ENCODE peak calls at places on chromosomes 1 and 21, in four cellular contexts. P, V, R and T are unnamed samples.

GRCh38 chr1:201594575-201595245 is 55.8 kb downstream of the NAV1 start:
- DNase-seq in R (no peak), P (no peak), V (peak; percentile 68), T (peak; percentile 81)

GRCh38 chr1:98327151-98327918 is 334.2 kb upstream of the SNX7 start:
- DNase-seq in P (no peak), V (no peak), R (no peak), T (no peak)

GRCh38 chr1:93328809-93329477 is 16.8 kb upstream of the DR1 start:
- DNase-seq in P (no peak), R (no peak), V (no peak), T (no peak)

GRCh38 chr1:112881742-112882127 is 74.3 kb downstream of the SLC16A1 start:
- DNase-seq in P (no peak), V (no peak), R (no peak), T (no peak)

GRCh38 chr1:23722652-23723051 is 20.6 kb upstream of the ELOA start:
- DNase-seq in R (no peak), V (no peak), P (no peak), T (no peak)

GRCh38 chr1:235327559-235328270 is at the start of gene ARID4B:
- DNase-seq in V (no peak), P (no peak), R (no peak), T (peak; percentile 68)

GRCh38 chr1:32886012-32886827 is at the start of gene HPCA:
- DNase-seq in V (peak; percentile 88), R (peak; percentile 39), P (no peak), T (peak; percentile 90)

GRCh38 chr1:169193191-169193850 is 86.8 kb downstream of the ATP1B1 start:
- DNase-seq in R (no peak), V (peak; percentile 81), P (no peak), T (no peak)

GRCh38 chr1:230713915-230714764 is at the start of gene AGT:
- DNase-seq in P (no peak), R (peak; percentile 95), V (no peak), T (no peak)

GRCh38 chr21:23968722-23969647 is 1638.3 kb downstream of the MRPL39 start:
- DNase-seq in P (peak; percentile 46), V (peak; percentile 77), R (no peak), T (peak; percentile 74)

GRCh38 chr1:96234299-96234698 is 487.3 kb upstream of the PTBP2 start:
- DNase-seq in P (no peak), R (peak; percentile 2), V (no peak), T (no peak)

GRCh38 chr1:46798820-46799219 is at the start of gene CYP4B1:
- DNase-seq in V (no peak), P (no peak), R (no peak), T (no peak)
- TF ChIP-seq MAX in V (no peak), P (no peak), R (no peak), T (no peak)

DNA sequence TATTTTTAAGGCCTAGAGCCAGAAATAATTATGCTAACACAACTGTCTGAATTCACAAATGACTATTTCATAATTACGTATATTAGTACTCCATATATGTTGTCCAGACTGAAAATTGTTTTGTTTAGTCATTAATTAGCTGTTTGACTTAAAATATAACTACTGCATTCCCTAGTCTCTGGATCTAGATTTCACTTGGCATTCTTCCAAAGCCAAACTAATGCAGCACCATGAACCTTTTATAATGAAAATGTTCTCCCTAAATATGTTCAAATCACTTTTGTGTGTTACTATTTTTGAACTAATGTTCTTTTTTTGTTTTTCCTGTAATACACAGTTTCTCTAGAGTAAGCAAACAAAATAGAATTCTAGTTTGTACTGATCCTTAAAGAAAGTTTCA is 46.1 kb downstream of the CAMTA1 start:
- DNase-seq in V (no peak), P (no peak), R (no peak), T (no peak)
- TF ChIP-seq USF2 in V (no peak), P (no peak), R (no peak), T (no peak)

DNA sequence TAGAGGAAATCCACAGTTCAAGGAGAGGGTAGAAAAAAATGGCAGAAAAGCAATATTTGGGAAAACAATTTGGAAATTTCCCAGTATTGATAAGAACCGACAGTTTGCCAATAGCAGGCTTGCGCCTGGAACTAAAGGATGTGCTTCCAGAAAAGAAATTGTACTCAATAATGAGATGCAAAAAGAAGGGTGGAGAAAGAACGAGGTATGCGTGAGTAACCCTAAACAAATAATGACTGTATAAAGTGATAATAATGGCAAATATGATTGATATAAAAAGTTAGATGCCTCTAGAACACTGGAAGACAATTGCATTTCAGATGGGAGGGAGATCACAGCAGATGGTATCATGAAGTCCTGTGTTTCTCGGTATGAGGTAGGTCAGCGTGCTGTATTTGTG is 458.9 kb downstream of the DSCAM start:
- DNase-seq in R (no peak), P (no peak), V (no peak), T (no peak)
- TF ChIP-seq TCF7 in R (no peak), P (no peak), V (no peak), T (no peak)

DNA sequence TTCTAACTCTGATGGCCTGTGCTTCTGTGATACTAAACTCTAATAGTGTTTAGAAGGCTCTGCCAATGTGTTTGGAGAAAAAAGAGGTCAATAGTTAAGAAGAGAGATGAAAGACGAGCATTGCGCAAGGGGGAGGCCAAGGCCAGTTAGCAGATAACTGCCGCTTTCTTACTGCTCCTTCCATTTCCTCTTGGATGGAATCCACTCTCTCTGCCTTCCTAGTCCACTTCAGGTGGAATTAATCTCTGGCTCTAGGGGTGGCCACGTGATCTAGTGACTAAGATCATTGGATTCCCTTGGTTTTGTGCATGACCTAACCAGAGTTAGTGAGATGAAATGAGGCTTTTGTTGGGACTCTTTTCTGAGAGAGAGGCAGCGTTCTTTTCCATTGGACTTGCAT is 148.3 kb downstream of the ACTL8 start:
- DNase-seq in R (peak; percentile 10), V (no peak), P (no peak), T (no peak)
- TF ChIP-seq MAX in R (no peak), V (no peak), P (no peak), T (no peak)

GRCh38 chr21:29298348-29299045 is at the start of gene BACH1:
- DNase-seq in V (peak; percentile 95), R (peak; percentile 76), P (no peak), T (peak; percentile 91)
- TF ChIP-seq USF2 in V (peak; percentile 84), R (no peak), P (peak; percentile 58), T (peak; percentile 92)

GRCh38 chr1:62285984-62286481 is 33.2 kb downstream of the KANK4 start:
- DNase-seq in P (no peak), V (no peak), R (peak; percentile 59), T (peak; percentile 46)
- TF ChIP-seq TCF7 in P (no peak), V (no peak), R (no peak), T (no peak)

GRCh38 chr1:55050283-55050682 is 10.9 kb downstream of the PCSK9 start:
- DNase-seq in R (no peak), P (no peak), V (no peak), T (no peak)
- TF ChIP-seq MAX in R (no peak), P (no peak), V (no peak), T (no peak)

DNA sequence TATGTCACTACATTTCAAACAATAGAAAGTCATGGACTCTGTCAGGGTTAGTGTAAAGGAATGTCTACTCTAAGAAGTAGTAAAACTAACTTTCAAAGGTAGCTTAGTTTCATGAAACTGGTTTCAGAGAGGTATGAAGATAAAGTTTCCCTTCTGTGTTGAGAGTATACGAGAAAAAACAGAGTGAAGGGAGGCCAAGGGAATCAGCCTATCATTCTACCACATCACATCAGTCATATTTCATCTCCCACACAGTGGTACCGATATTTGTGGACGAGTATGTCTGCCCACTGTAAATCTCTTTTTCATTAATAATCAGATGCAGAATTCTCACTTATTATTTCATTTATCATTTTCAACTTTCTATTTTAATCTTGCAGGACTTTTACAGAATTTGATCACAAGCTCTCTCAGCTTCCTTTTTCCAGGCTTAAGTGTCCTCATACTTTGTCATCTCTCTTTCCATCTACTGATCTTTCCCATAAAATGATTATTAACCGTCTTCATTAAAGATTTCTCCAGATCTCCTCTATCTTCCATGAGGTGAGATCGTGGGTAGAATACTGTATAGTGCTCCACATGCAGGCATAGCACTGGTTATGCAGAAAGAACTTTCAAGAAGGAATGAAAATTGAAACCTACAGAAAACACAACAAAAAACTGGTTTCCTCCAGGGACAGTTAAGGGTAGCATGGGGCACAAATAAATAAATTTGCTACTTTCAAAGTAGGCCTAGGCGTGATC is 11.5 kb upstream of the IFI16 start:
- DNase-seq in P (no peak), R (no peak), V (no peak), T (no peak)
- TF ChIP-seq USF2 in P (no peak), R (no peak), V (no peak), T (no peak)